ENCODE peak calls at places on chromosomes 16 and 17, in six cellular contexts. H is HepG2, Z is SK-N-SH, K is K562, V is H1, S is GM12878. D is an unnamed sample.

GRCh38 chr16:89670496-89671431 is 13.1 kb downstream of the SPATA33 start:
- DNase-seq in H (peak), Z (no peak), K (no peak), V (no peak), S (no peak), D (no peak)

GRCh38 chr17:43636446-43636845 is 25.3 kb downstream of the MEOX1 start:
- DNase-seq in H (no peak), Z (no peak), K (no peak), V (no peak), S (no peak), D (no peak)

GRCh38 chr16:75019007-75019406 is 20.2 kb downstream of the ZNRF1 start:
- DNase-seq in H (no peak), Z (no peak), K (no peak), V (no peak), S (no peak), D (no peak)

GRCh38 chr17:79504181-79504605 is 106.7 kb downstream of the RBFOX3 start:
- DNase-seq in H (no peak), Z (no peak), K (no peak), V (no peak), S (no peak), D (no peak)

GRCh38 chr16:78832100-78832499 is 732.6 kb downstream of the WWOX start:
- DNase-seq in H (no peak), Z (no peak), K (no peak), V (no peak), S (no peak), D (no peak)

GRCh38 chr17:18235743-18236256 is 10.4 kb downstream of the LLGL1 start:
- DNase-seq in H (no peak), Z (no peak), K (no peak), V (no peak), S (no peak), D (no peak)

GRCh38 chr16:180101-180920 is at the start of gene HBQ1:
- DNase-seq in H (peak), Z (peak), K (peak), V (no peak), S (no peak), D (no peak)

GRCh38 chr16:67884684-67885083 is at the start of gene NRN1L:
- DNase-seq in H (no peak), Z (peak), K (peak), V (peak), S (no peak), D (no peak)

GRCh38 chr17:59757881-59758385 is 50.5 kb downstream of the VMP1 start:
- DNase-seq in H (no peak), Z (no peak), K (no peak), V (no peak), S (no peak), D (no peak)

GRCh38 chr16:84648595-84649510 is 542 bp downstream of the KLHL36 start:
- DNase-seq in H (no peak), Z (peak), K (peak), V (no peak), S (no peak), D (no peak)

GRCh38 chr16:23905027-23905426 is 69.2 kb downstream of the PRKCB start:
- DNase-seq in H (no peak), Z (no peak), K (no peak), V (peak), S (no peak), D (no peak)

GRCh38 chr16:75379911-75380847 is 53.1 kb downstream of the CFDP1 start:
- DNase-seq in H (no peak), Z (no peak), K (no peak), V (no peak), S (peak), D (peak)

GRCh38 chr16:35868630-35869029 is 2409.2 kb downstream of the TP53TG3F start:
- DNase-seq in H (no peak), Z (no peak), K (no peak), V (no peak), S (no peak), D (no peak)

GRCh38 chr17:78822552-78822951 is 18.1 kb downstream of the USP36 start:
- DNase-seq in H (no peak), Z (peak), K (no peak), V (no peak), S (no peak), D (no peak)

GRCh38 chr17:57892820-57893595 is 43.2 kb upstream of the MRPS23 start:
- DNase-seq in H (peak), Z (no peak), K (no peak), V (no peak), S (no peak), D (peak)

GRCh38 chr16:80148826-80149225 is 392.0 kb upstream of the DYNLRB2 start:
- DNase-seq in H (no peak), Z (no peak), K (no peak), V (no peak), S (no peak), D (no peak)

GRCh38 chr17:17412331-17412730 is 64.5 kb upstream of the MED9 start:
- DNase-seq in H (no peak), Z (no peak), K (no peak), V (no peak), S (no peak), D (no peak)

GRCh38 chr17:28599311-28600184 is 723 bp upstream of the SPAG5 start:
- DNase-seq in H (peak), Z (peak), K (peak), V (no peak), S (peak), D (peak)

GRCh38 chr16:5059386-5060072 is 6.2 kb downstream of the C16orf89 start:
- DNase-seq in H (no peak), Z (no peak), K (no peak), V (no peak), S (no peak), D (no peak)

GRCh38 chr16:88824256-88825077 is 12.7 kb upstream of the APRT start:
- DNase-seq in H (no peak), Z (no peak), K (no peak), V (no peak), S (no peak), D (no peak)

GRCh38 chr17:81470270-81470943 is 42.2 kb downstream of the ACTG1 start:
- DNase-seq in H (no peak), Z (no peak), K (no peak), V (no peak), S (no peak), D (no peak)

GRCh38 chr16:81293909-81294802 is 20.6 kb upstream of the GAN start:
- DNase-seq in H (no peak), Z (no peak), K (no peak), V (no peak), S (no peak), D (no peak)

GRCh38 chr17:29572691-29573557 is 4.4 kb downstream of the TP53I13 start:
- DNase-seq in H (no peak), Z (peak), K (peak), V (no peak), S (no peak), D (peak)

GRCh38 chr17:56833023-56833811 is 503 bp downstream of the C17orf67 start:
- DNase-seq in H (no peak), Z (peak), K (peak), V (peak), S (peak), D (peak)

GRCh38 chr17:62859146-62859545 is 51.0 kb upstream of the MARCHF10 start:
- DNase-seq in H (no peak), Z (no peak), K (no peak), V (no peak), S (no peak), D (no peak)
- TF ChIP-seq GABPA in H (no peak), Z (no peak), K (no peak), V (no peak), S (no peak), D (no peak)

DNA sequence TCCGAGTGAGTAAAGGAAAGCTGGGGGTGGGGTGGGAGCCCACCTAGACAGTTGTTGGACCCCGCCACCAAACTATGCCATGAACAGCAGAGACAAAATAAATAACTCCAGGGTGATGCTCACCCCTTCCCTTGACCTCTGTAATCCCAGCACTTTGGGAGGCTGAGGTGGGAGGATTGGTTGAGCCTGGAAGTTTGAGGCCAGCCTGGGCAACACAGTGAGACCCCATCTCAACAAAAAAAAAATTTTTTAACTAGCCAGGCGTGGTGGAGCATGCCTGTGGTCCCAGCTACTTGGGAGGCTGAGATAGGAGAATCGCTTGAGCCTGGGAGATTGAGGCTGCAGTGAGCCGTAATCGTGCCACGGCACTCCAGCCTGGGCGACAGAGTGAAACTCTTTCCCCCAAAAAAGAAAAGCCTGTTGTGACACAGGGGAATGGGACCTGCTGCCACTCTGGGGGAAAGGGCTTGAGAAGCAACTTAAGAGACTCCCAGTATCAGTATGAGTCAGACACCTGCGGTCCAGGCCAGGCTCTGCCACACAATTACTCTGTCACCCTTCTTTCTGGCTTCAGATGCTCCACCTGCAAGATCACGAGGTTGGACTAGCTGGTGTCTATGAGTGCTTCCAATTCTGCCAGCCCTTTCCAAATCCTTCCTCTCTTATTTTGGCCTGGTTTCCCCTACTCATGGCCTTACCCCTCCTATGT is 5.0 kb downstream of the SGCA start:
- DNase-seq in H (no peak), Z (no peak), K (no peak), V (no peak), S (peak), D (no peak)
- H3K27ac ChIP-seq in H (no peak), Z (no peak), K (no peak), V (no peak), S (no peak), D (no peak)

GRCh38 chr16:65196696-65197095 is 74.8 kb upstream of the CDH11 start:
- DNase-seq in H (no peak), Z (no peak), K (no peak), V (no peak), S (no peak), D (no peak)

GRCh38 chr16:65200374-65200773 is 78.5 kb upstream of the CDH11 start:
- DNase-seq in H (no peak), Z (no peak), K (no peak), V (no peak), S (no peak), D (no peak)

GRCh38 chr16:65201446-65202010 is 79.7 kb upstream of the CDH11 start:
- DNase-seq in H (no peak), Z (no peak), K (no peak), V (no peak), S (no peak), D (no peak)

GRCh38 chr16:65200857-65201256 is 79.0 kb upstream of the CDH11 start:
- DNase-seq in H (no peak), Z (no peak), K (no peak), V (no peak), S (no peak), D (no peak)

GRCh38 chr16:65202461-65202860 is 80.6 kb upstream of the CDH11 start:
- DNase-seq in H (no peak), Z (no peak), K (no peak), V (no peak), S (no peak), D (no peak)
- TF ChIP-seq GABPA in H (no peak), Z (no peak), K (no peak), V (no peak), S (no peak), D (no peak)

DNA sequence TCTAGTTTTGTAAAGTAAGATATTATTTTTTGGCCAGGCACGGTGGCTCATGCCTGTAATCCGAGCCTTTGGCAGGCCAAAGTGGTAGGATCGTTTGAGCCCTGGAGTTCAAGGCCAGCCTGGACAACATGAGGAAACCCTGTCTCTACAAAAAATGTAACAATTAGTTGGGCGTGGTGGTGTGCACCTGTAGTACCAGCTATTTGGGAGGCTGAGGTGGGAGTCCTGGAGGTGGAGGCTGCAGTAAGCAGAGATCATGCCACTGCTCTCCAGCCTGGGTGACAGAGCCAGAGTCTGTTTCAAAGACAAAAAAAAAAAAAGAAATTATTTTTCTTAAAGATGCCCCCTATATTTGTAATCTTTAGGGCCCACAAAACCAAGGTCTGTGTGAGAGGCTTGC is 16.0 kb upstream of the RHOT1 start:
- DNase-seq in H (no peak), Z (no peak), K (no peak), V (no peak), S (no peak), D (no peak)
- H3K27ac ChIP-seq in H (no peak), Z (no peak), K (no peak), V (no peak), S (peak), D (no peak)

DNA sequence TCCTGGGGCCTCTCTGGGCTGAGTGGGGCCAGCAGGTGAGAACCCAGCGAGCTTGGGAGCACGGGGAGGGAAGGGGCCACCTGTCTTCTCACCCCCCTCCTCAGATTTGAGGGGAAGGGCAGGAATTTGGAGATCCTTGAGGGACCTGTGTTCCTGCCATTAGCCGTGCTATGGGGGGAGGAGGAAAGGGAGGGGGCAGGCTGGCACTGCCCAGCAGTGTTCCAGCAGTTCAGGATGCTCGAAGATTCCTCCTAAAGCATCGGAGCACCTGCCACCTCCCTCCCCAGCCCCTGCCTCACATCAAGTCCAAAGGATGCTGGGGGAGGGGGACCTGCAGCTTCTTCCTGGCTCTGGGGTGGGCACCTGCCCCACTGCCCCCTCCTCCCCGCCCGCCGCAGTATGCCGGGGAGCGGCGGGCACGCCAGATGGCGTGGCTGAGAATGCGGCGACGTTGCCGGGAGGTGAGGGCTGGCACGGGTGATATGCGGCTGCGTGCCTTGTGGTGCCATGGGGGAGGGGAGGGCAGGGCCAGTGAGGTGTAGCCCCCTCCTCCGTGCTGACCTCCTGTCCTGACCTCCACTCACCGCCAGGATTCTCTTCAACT is 4.7 kb upstream of the NEUROD2 start:
- DNase-seq in H (no peak), Z (no peak), K (no peak), V (no peak), S (no peak), D (no peak)
- TF ChIP-seq GABPA in H (no peak), Z (no peak), K (no peak), V (no peak), S (no peak), D (no peak)

GRCh38 chr17:55241097-55241496 is 23.7 kb upstream of the HLF start:
- DNase-seq in H (no peak), Z (no peak), K (no peak), V (no peak), S (no peak), D (no peak)

GRCh38 chr17:55238197-55238930 is 26.4 kb upstream of the HLF start:
- DNase-seq in H (peak), Z (peak), K (peak), V (peak), S (peak), D (peak)

GRCh38 chr17:55237826-55238196 is 26.9 kb upstream of the HLF start:
- DNase-seq in H (no peak), Z (no peak), K (no peak), V (no peak), S (no peak), D (no peak)

GRCh38 chr17:55237268-55237667 is 27.5 kb upstream of the HLF start:
- DNase-seq in H (no peak), Z (no peak), K (no peak), V (no peak), S (no peak), D (no peak)

DNA sequence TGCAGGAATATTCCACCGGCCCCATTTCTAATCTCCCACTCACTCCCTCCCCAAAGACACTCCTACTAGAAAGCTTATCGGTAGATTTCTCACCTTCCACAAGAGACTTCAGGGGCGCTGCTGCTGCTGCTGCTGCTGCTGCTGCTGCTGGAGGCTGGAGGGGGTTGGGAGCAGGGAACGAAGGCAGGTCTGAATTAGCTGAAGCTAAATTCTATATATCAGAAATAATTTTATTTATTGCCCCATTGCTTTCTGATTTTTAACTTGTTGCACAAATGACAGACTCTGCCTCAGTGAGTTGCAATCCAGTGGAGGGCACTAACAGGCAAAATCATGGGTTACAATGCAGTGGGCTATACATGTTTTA is 25.8 kb upstream of the HLF start:
- DNase-seq in H (peak), Z (peak), K (peak), V (no peak), S (no peak), D (no peak)
- H3K27ac ChIP-seq in H (peak), Z (peak), K (no peak), V (no peak), S (no peak), D (no peak)

GRCh38 chr17:46890638-46891037 is 32.3 kb upstream of the GOSR2 start:
- DNase-seq in H (no peak), Z (no peak), K (no peak), V (no peak), S (no peak), D (no peak)

GRCh38 chr17:46887717-46888116 is 35.2 kb upstream of the GOSR2 start:
- DNase-seq in H (no peak), Z (no peak), K (peak), V (no peak), S (no peak), D (no peak)

GRCh38 chr17:46888727-46889126 is 34.2 kb upstream of the GOSR2 start:
- DNase-seq in H (no peak), Z (no peak), K (no peak), V (no peak), S (no peak), D (no peak)

GRCh38 chr17:46889992-46890564 is 32.9 kb upstream of the GOSR2 start:
- DNase-seq in H (no peak), Z (no peak), K (no peak), V (no peak), S (no peak), D (no peak)

DNA sequence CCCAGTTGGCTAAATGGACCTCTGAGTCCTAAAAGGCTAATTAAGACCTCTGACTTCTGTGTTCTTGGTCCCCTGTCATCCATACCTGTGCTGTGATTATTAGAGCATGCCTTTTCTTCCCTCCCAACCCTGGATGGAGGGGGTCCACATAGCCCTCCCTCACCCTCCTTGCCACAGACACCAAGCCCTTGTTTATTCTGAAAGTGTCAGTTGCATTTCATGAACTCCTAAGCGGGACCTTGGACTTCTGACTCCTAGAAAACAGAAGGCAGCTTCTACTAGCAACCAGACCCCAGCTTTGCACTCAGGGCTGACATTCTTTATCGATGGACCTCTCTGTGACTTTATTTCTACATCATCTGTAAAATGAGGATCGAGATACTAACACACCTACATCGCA is 33.4 kb upstream of the GOSR2 start:
- DNase-seq in H (no peak), Z (no peak), K (no peak), V (no peak), S (no peak), D (no peak)
- TF ChIP-seq GABPA in H (no peak), Z (no peak), K (no peak), V (no peak), S (no peak), D (no peak)

D was measured in HL-60.